ENCODE peak calls at places on chromosomes 16 and 17, in eight cellular contexts. One of them, this sample, is unnamed.

GRCh38 chr17:29619251-29619650 is 3.5 kb downstream of the CORO6 start:
- DNase-seq in stimulated activated naive B cell treated with anti-CD40 and anti-IgM and Interleukin-4, amounts not matched to agents 10 μg/mL and 1 μg/mL and 100 μg/mL, for 72 hours: no peak
- DNase-seq in amniotic stem cell: no peak
- DNase-seq in H4: peak; percentile 61
- DNase-seq in cardiac muscle cell: peak; percentile 92
- DNase-seq in GM12865: no peak
- DNase-seq in NCI-H1092: no peak
- DNase-seq in WTC11: no peak
- DNase-seq in this sample: no peak

GRCh38 chr17:81812571-81813370 is 8.8 kb downstream of the GCGR start:
- DNase-seq in stimulated activated naive B cell treated with anti-CD40 and anti-IgM and Interleukin-4, amounts not matched to agents 10 μg/mL and 1 μg/mL and 100 μg/mL, for 72 hours: no peak
- DNase-seq in amniotic stem cell: no peak
- DNase-seq in H4: no peak
- DNase-seq in cardiac muscle cell: no peak
- DNase-seq in GM12865: no peak
- DNase-seq in NCI-H1092: no peak
- DNase-seq in WTC11: no peak
- DNase-seq in this sample: no peak

GRCh38 chr17:82599674-82600661 is 48.3 kb downstream of the WDR45B start:
- DNase-seq in stimulated activated naive B cell treated with anti-CD40 and anti-IgM and Interleukin-4, amounts not matched to agents 10 μg/mL and 1 μg/mL and 100 μg/mL, for 72 hours: no peak
- DNase-seq in amniotic stem cell: no peak
- DNase-seq in H4: no peak
- DNase-seq in cardiac muscle cell: no peak
- DNase-seq in GM12865: peak; percentile 25
- DNase-seq in NCI-H1092: no peak
- DNase-seq in WTC11: no peak
- DNase-seq in this sample: no peak

GRCh38 chr17:44997733-44998520 is 29.8 kb upstream of the C1QL1 start:
- DNase-seq in stimulated activated naive B cell treated with anti-CD40 and anti-IgM and Interleukin-4, amounts not matched to agents 10 μg/mL and 1 μg/mL and 100 μg/mL, for 72 hours: no peak
- DNase-seq in amniotic stem cell: no peak
- DNase-seq in H4: no peak
- DNase-seq in cardiac muscle cell: peak; percentile 87
- DNase-seq in GM12865: no peak
- DNase-seq in NCI-H1092: no peak
- DNase-seq in WTC11: no peak
- DNase-seq in this sample: peak; percentile 92

GRCh38 chr16:12901597-12902436 is at the start of gene SHISA9:
- DNase-seq in stimulated activated naive B cell treated with anti-CD40 and anti-IgM and Interleukin-4, amounts not matched to agents 10 μg/mL and 1 μg/mL and 100 μg/mL, for 72 hours: no peak
- DNase-seq in amniotic stem cell: no peak
- DNase-seq in H4: no peak
- DNase-seq in cardiac muscle cell: peak; percentile 45
- DNase-seq in GM12865: peak; percentile 6
- DNase-seq in NCI-H1092: no peak
- DNase-seq in WTC11: peak; percentile 24
- DNase-seq in this sample: no peak

GRCh38 chr16:8675183-8676159 is 1.1 kb downstream of the ABAT start:
- DNase-seq in stimulated activated naive B cell treated with anti-CD40 and anti-IgM and Interleukin-4, amounts not matched to agents 10 μg/mL and 1 μg/mL and 100 μg/mL, for 72 hours: no peak
- DNase-seq in amniotic stem cell: no peak
- DNase-seq in H4: no peak
- DNase-seq in cardiac muscle cell: no peak
- DNase-seq in GM12865: no peak
- DNase-seq in NCI-H1092: no peak
- DNase-seq in WTC11: no peak
- DNase-seq in this sample: peak; percentile 72

GRCh38 chr16:1534021-1535020 is 855 bp downstream of the TMEM204 start:
- DNase-seq in stimulated activated naive B cell treated with anti-CD40 and anti-IgM and Interleukin-4, amounts not matched to agents 10 μg/mL and 1 μg/mL and 100 μg/mL, for 72 hours: no peak
- DNase-seq in amniotic stem cell: no peak
- DNase-seq in H4: no peak
- DNase-seq in cardiac muscle cell: no peak
- DNase-seq in GM12865: no peak
- DNase-seq in NCI-H1092: no peak
- DNase-seq in WTC11: no peak
- DNase-seq in this sample: no peak

GRCh38 chr16:11848842-11849241 is 2.5 kb downstream of the RSL1D1 start:
- DNase-seq in stimulated activated naive B cell treated with anti-CD40 and anti-IgM and Interleukin-4, amounts not matched to agents 10 μg/mL and 1 μg/mL and 100 μg/mL, for 72 hours: no peak
- DNase-seq in amniotic stem cell: no peak
- DNase-seq in H4: no peak
- DNase-seq in cardiac muscle cell: no peak
- DNase-seq in GM12865: no peak
- DNase-seq in NCI-H1092: no peak
- DNase-seq in WTC11: no peak
- DNase-seq in this sample: no peak

GRCh38 chr17:27760069-27760885 is 40.1 kb downstream of the NOS2 start:
- DNase-seq in stimulated activated naive B cell treated with anti-CD40 and anti-IgM and Interleukin-4, amounts not matched to agents 10 μg/mL and 1 μg/mL and 100 μg/mL, for 72 hours: peak; percentile 54
- DNase-seq in amniotic stem cell: no peak
- DNase-seq in H4: peak; percentile 16
- DNase-seq in cardiac muscle cell: peak; percentile 61
- DNase-seq in GM12865: peak; percentile 58
- DNase-seq in NCI-H1092: peak; percentile 21
- DNase-seq in WTC11: peak; percentile 87
- DNase-seq in this sample: peak; percentile 43

GRCh38 chr16:66223176-66223780 is 143.2 kb upstream of the CDH5 start:
- DNase-seq in stimulated activated naive B cell treated with anti-CD40 and anti-IgM and Interleukin-4, amounts not matched to agents 10 μg/mL and 1 μg/mL and 100 μg/mL, for 72 hours: no peak
- DNase-seq in amniotic stem cell: no peak
- DNase-seq in H4: no peak
- DNase-seq in cardiac muscle cell: no peak
- DNase-seq in GM12865: no peak
- DNase-seq in NCI-H1092: no peak
- DNase-seq in WTC11: no peak
- DNase-seq in this sample: peak; percentile 52

GRCh38 chr17:43695968-43696865 is 34.5 kb upstream of the MEOX1 start:
- DNase-seq in stimulated activated naive B cell treated with anti-CD40 and anti-IgM and Interleukin-4, amounts not matched to agents 10 μg/mL and 1 μg/mL and 100 μg/mL, for 72 hours: no peak
- DNase-seq in amniotic stem cell: no peak
- DNase-seq in H4: peak; percentile 58
- DNase-seq in cardiac muscle cell: no peak
- DNase-seq in GM12865: no peak
- DNase-seq in NCI-H1092: no peak
- DNase-seq in WTC11: no peak
- DNase-seq in this sample: peak; percentile 24

GRCh38 chr17:8141741-8142140 is 10.5 kb downstream of the PER1 start:
- DNase-seq in stimulated activated naive B cell treated with anti-CD40 and anti-IgM and Interleukin-4, amounts not matched to agents 10 μg/mL and 1 μg/mL and 100 μg/mL, for 72 hours: no peak
- DNase-seq in amniotic stem cell: no peak
- DNase-seq in H4: no peak
- DNase-seq in cardiac muscle cell: no peak
- DNase-seq in GM12865: no peak
- DNase-seq in NCI-H1092: no peak
- DNase-seq in WTC11: no peak
- DNase-seq in this sample: no peak

GRCh38 chr16:22625948-22626347 is 115.3 kb downstream of the NPIPB5 start:
- DNase-seq in stimulated activated naive B cell treated with anti-CD40 and anti-IgM and Interleukin-4, amounts not matched to agents 10 μg/mL and 1 μg/mL and 100 μg/mL, for 72 hours: no peak
- DNase-seq in amniotic stem cell: no peak
- DNase-seq in H4: no peak
- DNase-seq in cardiac muscle cell: no peak
- DNase-seq in GM12865: no peak
- DNase-seq in NCI-H1092: no peak
- DNase-seq in WTC11: no peak
- DNase-seq in this sample: no peak

GRCh38 chr16:48413291-48413690 is 28.1 kb upstream of the SIAH1 start:
- DNase-seq in stimulated activated naive B cell treated with anti-CD40 and anti-IgM and Interleukin-4, amounts not matched to agents 10 μg/mL and 1 μg/mL and 100 μg/mL, for 72 hours: no peak
- DNase-seq in amniotic stem cell: no peak
- DNase-seq in H4: no peak
- DNase-seq in cardiac muscle cell: no peak
- DNase-seq in GM12865: no peak
- DNase-seq in NCI-H1092: no peak
- DNase-seq in WTC11: no peak
- DNase-seq in this sample: no peak

GRCh38 chr17:82338858-82339633 is 5.5 kb upstream of the SECTM1 start:
- DNase-seq in stimulated activated naive B cell treated with anti-CD40 and anti-IgM and Interleukin-4, amounts not matched to agents 10 μg/mL and 1 μg/mL and 100 μg/mL, for 72 hours: no peak
- DNase-seq in amniotic stem cell: no peak
- DNase-seq in H4: peak; percentile 82
- DNase-seq in cardiac muscle cell: no peak
- DNase-seq in GM12865: no peak
- DNase-seq in NCI-H1092: no peak
- DNase-seq in WTC11: peak; percentile 11
- DNase-seq in this sample: peak; percentile 94

GRCh38 chr17:50183439-50184001 is 17.7 kb downstream of the SGCA start:
- DNase-seq in stimulated activated naive B cell treated with anti-CD40 and anti-IgM and Interleukin-4, amounts not matched to agents 10 μg/mL and 1 μg/mL and 100 μg/mL, for 72 hours: no peak
- DNase-seq in amniotic stem cell: no peak
- DNase-seq in H4: no peak
- DNase-seq in cardiac muscle cell: no peak
- DNase-seq in GM12865: no peak
- DNase-seq in NCI-H1092: no peak
- DNase-seq in WTC11: no peak
- DNase-seq in this sample: no peak

GRCh38 chr17:48625502-48626201 is 506 bp downstream of the HOXB9 start:
- DNase-seq in stimulated activated naive B cell treated with anti-CD40 and anti-IgM and Interleukin-4, amounts not matched to agents 10 μg/mL and 1 μg/mL and 100 μg/mL, for 72 hours: no peak
- DNase-seq in amniotic stem cell: no peak
- DNase-seq in H4: no peak
- DNase-seq in cardiac muscle cell: no peak
- DNase-seq in GM12865: peak; percentile 51
- DNase-seq in NCI-H1092: no peak
- DNase-seq in WTC11: peak; percentile 69
- DNase-seq in this sample: peak; percentile 30